ENCODE peak calls at places on chromosomes 3 and 15, in ten cellular contexts. W is IMR-90, V is A549, N is uterus, U is K562, S is NB4, X is gastrocnemius medialis, E is stomach, Y is esophagus squamous epithelium, I is sigmoid colon. B is an unnamed sample.

GRCh38 chr3:142151828-142152227 is 2.5 kb upstream of the TFDP2 start:
- DNase-seq in S (no peak), V (no peak), Y (no peak), U (no peak), E (no peak), X (no peak), N (no peak), I (no peak), W (no peak), B (no peak)

GRCh38 chr3:43632269-43632733 is 10.5 kb upstream of the ANO10 start:
- DNase-seq in N (no peak), W (peak), Y (no peak), E (no peak), X (no peak), U (peak), S (no peak), I (no peak), V (peak), B (peak)

GRCh38 chr15:79595995-79596622 is 164.0 kb downstream of the MINAR1 start:
- DNase-seq in E (peak), U (peak), Y (no peak), X (peak), S (peak), V (peak), W (peak), N (no peak), I (no peak), B (peak)

GRCh38 chr15:29669823-29670222 is 152.4 kb downstream of the TJP1 start:
- DNase-seq in N (no peak), W (peak), S (no peak), V (peak), Y (no peak), U (no peak), E (no peak), X (no peak), I (no peak), B (no peak)

GRCh38 chr3:130934442-130935089 is 40.7 kb downstream of the ATP2C1 start:
- DNase-seq in Y (no peak), V (no peak), E (no peak), W (peak), X (no peak), I (no peak), U (no peak), S (no peak), N (no peak), B (no peak)

GRCh38 chr15:42060797-42061196 is 33.6 kb downstream of the PLA2G4D start:
- DNase-seq in Y (no peak), E (peak), W (no peak), U (no peak), V (no peak), N (no peak), I (no peak), X (peak), S (no peak), B (no peak)

GRCh38 chr3:11480663-11481298 is 162.9 kb downstream of the VGLL4 start:
- DNase-seq in S (no peak), X (peak), W (no peak), Y (no peak), I (peak), U (peak), V (no peak), N (peak), E (peak), B (no peak)

GRCh38 chr3:128301186-128302023 is 148.1 kb downstream of the EEFSEC start:
- DNase-seq in S (no peak), Y (no peak), V (no peak), X (no peak), N (no peak), W (no peak), E (peak), U (no peak), I (no peak), B (no peak)

GRCh38 chr15:50083424-50084025 is 35.5 kb downstream of the ATP8B4 start:
- DNase-seq in I (no peak), W (no peak), Y (no peak), X (no peak), N (no peak), S (no peak), V (no peak), U (no peak), E (no peak), B (no peak)

GRCh38 chr3:127092776-127093175 is 100.2 kb upstream of the PRR23E start:
- DNase-seq in I (no peak), V (no peak), S (no peak), U (no peak), E (no peak), Y (no peak), X (no peak), N (no peak), W (no peak), B (no peak)

GRCh38 chr3:42750834-42751233 is 22.2 kb downstream of the CCDC13 start:
- DNase-seq in E (peak), U (no peak), Y (no peak), W (no peak), N (no peak), I (peak), X (no peak), V (no peak), S (no peak), B (no peak)

GRCh38 chr3:30597131-30597768 is 9.2 kb upstream of the TGFBR2 start:
- DNase-seq in X (no peak), N (peak), E (no peak), W (peak), V (peak), S (peak), I (no peak), U (no peak), Y (no peak), B (no peak)

GRCh38 chr3:122680381-122681293 is at the start of gene PARP14:
- DNase-seq in N (peak), Y (no peak), X (peak), W (peak), S (peak), I (peak), E (peak), U (peak), V (peak), B (peak)
- TF ChIP-seq POLR2A in N (peak), Y (peak), X (peak), W (peak), S (no peak), I (peak), E (no peak), U (peak), V (peak), B (peak)

DNA sequence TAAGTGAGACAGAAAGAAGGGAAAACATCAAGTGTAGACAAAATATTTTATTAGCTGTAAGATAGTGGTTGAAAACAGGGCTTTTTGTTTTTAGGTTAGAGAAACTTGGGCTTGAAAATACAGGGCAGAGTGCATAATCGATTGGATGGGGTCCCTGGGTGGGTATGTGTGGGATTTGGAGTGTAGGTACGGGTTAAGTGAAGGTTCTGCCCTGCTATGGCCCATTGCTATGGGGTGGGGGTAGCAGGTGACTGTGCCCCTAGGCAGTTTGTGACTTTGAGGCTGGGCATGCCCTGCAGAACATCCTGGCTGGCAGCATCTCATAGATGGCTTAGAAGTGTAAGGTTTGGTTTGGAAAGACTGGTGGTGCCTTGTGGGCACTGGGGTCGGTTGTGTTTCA is 3.7 kb upstream of the FAM131A start:
- DNase-seq in S (no peak), N (no peak), W (no peak), E (no peak), V (no peak), Y (no peak), I (no peak), U (no peak), X (no peak), B (no peak)
- TF ChIP-seq POLR2A in S (no peak), N (no peak), W (no peak), E (no peak), V (no peak), Y (no peak), I (no peak), U (peak), X (no peak), B (no peak)

GRCh38 chr15:69628256-69629093 is 175.9 kb downstream of the RPLP1 start:
- DNase-seq in S (no peak), Y (no peak), E (no peak), U (no peak), W (no peak), V (no peak), I (no peak), N (no peak), X (no peak), B (no peak)
- TF ChIP-seq POLR2A in S (no peak), Y (no peak), E (no peak), U (no peak), W (no peak), V (no peak), I (no peak), N (no peak), X (no peak), B (no peak)

DNA sequence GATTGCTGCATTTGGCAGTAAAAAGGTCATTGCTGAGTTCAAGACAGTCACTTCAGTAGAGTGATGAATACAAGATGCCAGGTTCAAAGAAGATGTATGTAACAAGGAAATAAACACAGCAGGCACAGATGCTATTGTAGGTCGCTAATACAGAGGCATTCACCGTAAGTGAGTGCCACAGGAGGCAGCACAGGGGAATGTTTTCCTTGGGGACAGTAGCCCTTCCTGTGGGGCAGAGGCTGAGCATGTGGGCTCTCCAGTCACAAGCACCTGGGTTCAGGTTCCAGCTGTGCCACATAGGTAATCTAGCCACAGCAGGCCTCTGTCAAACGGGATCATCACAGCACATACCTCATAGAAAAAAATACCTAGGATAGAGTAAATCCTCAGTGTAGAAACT is 86.3 kb downstream of the RSL24D1 start:
- DNase-seq in S (no peak), I (no peak), U (no peak), Y (no peak), X (no peak), V (no peak), W (no peak), E (no peak), N (no peak), B (no peak)
- TF ChIP-seq POLR2A in S (no peak), I (no peak), U (no peak), Y (no peak), X (no peak), V (no peak), W (no peak), E (no peak), N (no peak), B (no peak)